ENCODE peak calls at places on chromosomes 4 and X, in five cellular contexts. E is OCI-M1, N is brain microvascular endothelial cell, B is left cardiac atrium, H is posterior cingulate gyrus. Z is an unnamed sample.

GRCh38 chrX:133654801-133655200 is 239.5 kb upstream of the GPC4 start:
- DNase-seq in E (no peak), N (no peak), B (no peak), H (no peak), Z (no peak)

GRCh38 chr4:169066934-169067333 is 56.9 kb upstream of the CBR4 start:
- DNase-seq in E (no peak), N (no peak), B (no peak), H (no peak), Z (no peak)

GRCh38 chr4:109873791-109874514 is 26.0 kb downstream of the LRIT3 start:
- DNase-seq in E (peak), N (no peak), B (no peak), H (no peak), Z (no peak)

GRCh38 chr4:169106696-169107229 is 96.7 kb upstream of the CBR4 start:
- DNase-seq in E (no peak), N (no peak), B (no peak), H (no peak), Z (no peak)

GRCh38 chr4:77493120-77493767 is 112.4 kb upstream of the CXCL13 start:
- DNase-seq in E (peak), N (no peak), B (no peak), H (no peak), Z (no peak)

GRCh38 chrX:85365370-85365995 is 14.0 kb downstream of the POF1B start:
- DNase-seq in E (peak), N (no peak), B (no peak), H (no peak), Z (no peak)

GRCh38 chr4:181077416-181077815 is 1165.8 kb upstream of the TENM3 start:
- DNase-seq in E (no peak), N (no peak), B (no peak), H (no peak), Z (no peak)

GRCh38 chr4:94961420-94961819 is 203.7 kb downstream of the BMPR1B start:
- DNase-seq in E (no peak), N (peak), B (no peak), H (no peak), Z (no peak)

GRCh38 chr4:78454016-78454415 is 97.6 kb upstream of the ANXA3 start:
- DNase-seq in E (no peak), N (no peak), B (no peak), H (no peak), Z (no peak)

GRCh38 chrX:136147966-136148365 is 633 bp downstream of the FHL1 start:
- DNase-seq in E (no peak), N (no peak), B (no peak), H (no peak), Z (no peak)

GRCh38 chr4:26008737-26009136 is 94.7 kb downstream of the SMIM20 start:
- DNase-seq in E (no peak), N (no peak), B (no peak), H (no peak), Z (no peak)

GRCh38 chr4:3331511-3332394 is 38.9 kb downstream of the RGS12 start:
- DNase-seq in E (no peak), N (no peak), B (peak), H (no peak), Z (peak)

GRCh38 chr4:140943486-140943885 is 187.3 kb upstream of the TBC1D9 start:
- DNase-seq in E (no peak), N (peak), B (no peak), H (no peak), Z (no peak)

GRCh38 chr4:102387552-102388150 is 42.4 kb upstream of the SLC39A8 start:
- DNase-seq in E (peak), N (no peak), B (no peak), H (no peak), Z (no peak)